ENCODE peak calls at places on chromosomes 13 and 19, in four cellular contexts. One of them, this sample, is unnamed. For H3K27me3, the result is how much of the 10 kb centered on the place peaks cover.

GRCh38 chr13:93227280-93227905 is 786 bp downstream of the GPC6 start:
- DNase-seq in ascending aorta: no peak
- DNase-seq in breast epithelium: no peak
- DNase-seq in heart left ventricle: peak
- DNase-seq in this sample: no peak

GRCh38 chr13:20825476-20825875 is 51.7 kb upstream of the EEF1AKMT1 start:
- DNase-seq in ascending aorta: no peak
- DNase-seq in breast epithelium: no peak
- DNase-seq in heart left ventricle: no peak
- DNase-seq in this sample: no peak

GRCh38 chr13:78398743-78399410 is 204.5 kb downstream of the POU4F1 start:
- DNase-seq in ascending aorta: no peak
- DNase-seq in breast epithelium: no peak
- DNase-seq in heart left ventricle: no peak
- DNase-seq in this sample: no peak

GRCh38 chr19:37977992-37978391 is 71.0 kb downstream of the SIPA1L3 start:
- DNase-seq in ascending aorta: no peak
- DNase-seq in breast epithelium: peak
- DNase-seq in heart left ventricle: no peak
- DNase-seq in this sample: no peak

GRCh38 chr13:113040597-113041292 is 64.8 kb upstream of the F7 start:
- DNase-seq in ascending aorta: no peak
- DNase-seq in breast epithelium: no peak
- DNase-seq in heart left ventricle: no peak
- DNase-seq in this sample: no peak

GRCh38 chr19:56813531-56813930 is 27.0 kb downstream of the PEG3 start:
- DNase-seq in ascending aorta: no peak
- DNase-seq in breast epithelium: no peak
- DNase-seq in heart left ventricle: no peak
- DNase-seq in this sample: no peak

GRCh38 chr13:113845723-113846638 is 17.9 kb downstream of the GAS6 start:
- DNase-seq in ascending aorta: no peak
- DNase-seq in breast epithelium: no peak
- DNase-seq in heart left ventricle: no peak
- DNase-seq in this sample: no peak

GRCh38 chr13:91078093-91078679 is 269.3 kb upstream of the MIR17HG start:
- DNase-seq in ascending aorta: no peak
- DNase-seq in breast epithelium: no peak
- DNase-seq in heart left ventricle: no peak
- DNase-seq in this sample: no peak

GRCh38 chr13:38664920-38665319 is 22.0 kb upstream of the FREM2 start:
- DNase-seq in ascending aorta: no peak
- DNase-seq in breast epithelium: no peak
- DNase-seq in heart left ventricle: no peak
- DNase-seq in this sample: no peak

GRCh38 chr13:97380696-97381095 is 53.3 kb upstream of the RAP2A start:
- DNase-seq in ascending aorta: no peak
- DNase-seq in breast epithelium: no peak
- DNase-seq in heart left ventricle: no peak
- DNase-seq in this sample: no peak

GRCh38 chr19:22523940-22524339 is 101.8 kb upstream of the ZNF98 start:
- DNase-seq in ascending aorta: no peak
- DNase-seq in breast epithelium: no peak
- DNase-seq in heart left ventricle: no peak
- DNase-seq in this sample: no peak

GRCh38 chr19:10379880-10380310 is 477 bp downstream of the TYK2 start:
- DNase-seq in ascending aorta: no peak
- DNase-seq in breast epithelium: no peak
- DNase-seq in heart left ventricle: no peak
- DNase-seq in this sample: no peak

GRCh38 chr19:11247391-11247790 is 8.0 kb downstream of the ANGPTL8 start:
- DNase-seq in ascending aorta: no peak
- DNase-seq in breast epithelium: no peak
- DNase-seq in heart left ventricle: peak
- DNase-seq in this sample: no peak

GRCh38 chr13:92657565-92657964 is 569.0 kb upstream of the GPC6 start:
- DNase-seq in ascending aorta: no peak
- DNase-seq in breast epithelium: no peak
- DNase-seq in heart left ventricle: no peak
- DNase-seq in this sample: no peak

GRCh38 chr13:22061371-22061805 is 390.5 kb downstream of the FGF9 start:
- DNase-seq in ascending aorta: no peak
- DNase-seq in breast epithelium: no peak
- DNase-seq in heart left ventricle: no peak
- DNase-seq in this sample: no peak

GRCh38 chr13:46170687-46171086 is 11.3 kb downstream of the LCP1 start:
- DNase-seq in ascending aorta: no peak
- DNase-seq in breast epithelium: no peak
- DNase-seq in heart left ventricle: no peak
- DNase-seq in this sample: no peak

GRCh38 chr19:32642771-32643170 is 32.2 kb downstream of the ANKRD27 start:
- DNase-seq in ascending aorta: no peak
- DNase-seq in breast epithelium: no peak
- DNase-seq in heart left ventricle: no peak
- DNase-seq in this sample: no peak

GRCh38 chr19:38985262-38985661 is 9.7 kb upstream of the FBXO17 start:
- DNase-seq in ascending aorta: no peak
- DNase-seq in breast epithelium: no peak
- DNase-seq in heart left ventricle: no peak
- DNase-seq in this sample: no peak

GRCh38 chr19:12778020-12778904 is 2.9 kb upstream of the HOOK2 start:
- DNase-seq in ascending aorta: no peak
- DNase-seq in breast epithelium: peak
- DNase-seq in heart left ventricle: peak
- DNase-seq in this sample: no peak

GRCh38 chr13:99647593-99647980 is 146.3 kb downstream of the TM9SF2 start:
- DNase-seq in ascending aorta: no peak
- DNase-seq in breast epithelium: no peak
- DNase-seq in heart left ventricle: no peak
- DNase-seq in this sample: no peak

DNA sequence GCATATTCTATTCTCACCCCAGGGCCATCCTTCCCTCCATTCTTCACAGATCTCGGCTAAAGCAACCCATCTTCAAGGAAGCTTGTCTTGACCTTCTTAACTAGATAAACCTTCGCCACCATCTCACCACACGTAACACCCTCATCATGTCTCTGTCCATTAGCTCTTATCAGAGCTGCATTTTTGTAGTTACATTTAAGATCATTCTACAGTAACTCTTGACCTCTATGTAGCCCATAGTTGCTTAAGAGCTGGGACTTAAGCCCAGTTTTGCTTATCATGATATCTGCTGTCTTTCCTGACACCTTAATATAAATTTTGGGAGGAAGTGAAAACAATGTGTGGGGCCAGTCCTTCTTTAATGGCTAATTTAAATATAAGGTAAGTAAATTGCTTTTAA is 345.1 kb downstream of the MTUS2 start:
- DNase-seq in ascending aorta: no peak
- DNase-seq in breast epithelium: no peak
- DNase-seq in heart left ventricle: no peak
- DNase-seq in this sample: no peak
- TF ChIP-seq CTCF in ascending aorta: no peak
- TF ChIP-seq CTCF in breast epithelium: no peak
- TF ChIP-seq CTCF in heart left ventricle: no peak
- TF ChIP-seq CTCF in this sample: no peak

DNA sequence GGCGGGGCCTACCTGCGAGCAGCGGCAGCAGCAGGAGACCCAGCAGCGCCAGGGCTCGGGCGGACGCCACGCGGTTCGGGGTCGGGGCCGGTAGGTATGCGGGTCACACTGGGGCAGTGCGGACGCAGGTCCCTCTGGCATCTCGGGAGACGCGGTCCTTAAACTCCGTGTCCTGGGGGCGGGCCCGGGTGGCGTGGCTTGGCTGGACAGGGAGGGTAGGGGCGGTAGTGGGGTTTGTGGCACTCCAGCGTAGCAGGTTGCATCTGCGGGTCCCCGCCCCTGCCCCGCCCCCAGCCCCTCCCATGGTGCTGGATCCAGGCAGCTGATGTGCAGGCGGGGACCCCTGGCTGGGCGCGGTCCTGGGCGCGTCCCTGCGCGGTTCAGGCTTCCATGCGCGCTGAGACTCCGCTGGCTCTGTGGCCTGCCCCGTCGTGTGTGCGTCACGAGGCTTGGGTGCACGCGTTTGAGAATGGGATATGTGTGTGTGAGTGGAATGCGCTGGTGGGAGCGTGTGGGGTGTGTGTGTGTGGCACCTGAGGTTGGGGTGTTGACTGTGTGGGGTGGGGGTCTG is 96.1 kb downstream of the WTIP start:
- DNase-seq in ascending aorta: no peak
- DNase-seq in breast epithelium: no peak
- DNase-seq in heart left ventricle: no peak
- DNase-seq in this sample: no peak
- H3K4me3 ChIP-seq in ascending aorta: no peak
- H3K4me3 ChIP-seq in breast epithelium: no peak
- H3K4me3 ChIP-seq in heart left ventricle: no peak
- H3K4me3 ChIP-seq in this sample: no peak

GRCh38 chr19:17795495-17795856 is 538 bp downstream of the B3GNT3 start:
- DNase-seq in ascending aorta: no peak
- DNase-seq in breast epithelium: no peak
- DNase-seq in heart left ventricle: no peak
- DNase-seq in this sample: no peak

GRCh38 chr19:17796838-17797168 is 1.9 kb downstream of the B3GNT3 start:
- DNase-seq in ascending aorta: no peak
- DNase-seq in breast epithelium: no peak
- DNase-seq in heart left ventricle: no peak
- DNase-seq in this sample: no peak

GRCh38 chr19:17796013-17796837 is 1.3 kb downstream of the B3GNT3 start:
- DNase-seq in ascending aorta: no peak
- DNase-seq in breast epithelium: no peak
- DNase-seq in heart left ventricle: no peak
- DNase-seq in this sample: no peak

GRCh38 chr19:17794731-17795494 is at the start of gene B3GNT3:
- DNase-seq in ascending aorta: no peak
- DNase-seq in breast epithelium: peak
- DNase-seq in heart left ventricle: no peak
- DNase-seq in this sample: no peak

GRCh38 chr19:17794412-17794730 is 567 bp upstream of the B3GNT3 start:
- DNase-seq in ascending aorta: no peak
- DNase-seq in breast epithelium: no peak
- DNase-seq in heart left ventricle: no peak
- DNase-seq in this sample: no peak
- H3K27me3 ChIP-seq in ascending aorta: under half
- H3K27me3 ChIP-seq in breast epithelium: under half
- H3K27me3 ChIP-seq in heart left ventricle: half or more
- H3K27me3 ChIP-seq in this sample: under half

GRCh38 chr19:2270157-2270571 is 11.8 kb downstream of the PEAK3 start:
- DNase-seq in ascending aorta: no peak
- DNase-seq in breast epithelium: no peak
- DNase-seq in heart left ventricle: no peak
- DNase-seq in this sample: no peak

GRCh38 chr19:2268861-2269243 is 12.6 kb upstream of the JSRP1 start:
- DNase-seq in ascending aorta: no peak
- DNase-seq in breast epithelium: no peak
- DNase-seq in heart left ventricle: no peak
- DNase-seq in this sample: no peak

GRCh38 chr19:2269244-2270156 is 12.5 kb downstream of the PEAK3 start:
- DNase-seq in ascending aorta: peak
- DNase-seq in breast epithelium: peak
- DNase-seq in heart left ventricle: peak
- DNase-seq in this sample: peak

GRCh38 chr19:2268480-2268830 is 12.2 kb upstream of the JSRP1 start:
- DNase-seq in ascending aorta: no peak
- DNase-seq in breast epithelium: no peak
- DNase-seq in heart left ventricle: no peak
- DNase-seq in this sample: no peak

DNA sequence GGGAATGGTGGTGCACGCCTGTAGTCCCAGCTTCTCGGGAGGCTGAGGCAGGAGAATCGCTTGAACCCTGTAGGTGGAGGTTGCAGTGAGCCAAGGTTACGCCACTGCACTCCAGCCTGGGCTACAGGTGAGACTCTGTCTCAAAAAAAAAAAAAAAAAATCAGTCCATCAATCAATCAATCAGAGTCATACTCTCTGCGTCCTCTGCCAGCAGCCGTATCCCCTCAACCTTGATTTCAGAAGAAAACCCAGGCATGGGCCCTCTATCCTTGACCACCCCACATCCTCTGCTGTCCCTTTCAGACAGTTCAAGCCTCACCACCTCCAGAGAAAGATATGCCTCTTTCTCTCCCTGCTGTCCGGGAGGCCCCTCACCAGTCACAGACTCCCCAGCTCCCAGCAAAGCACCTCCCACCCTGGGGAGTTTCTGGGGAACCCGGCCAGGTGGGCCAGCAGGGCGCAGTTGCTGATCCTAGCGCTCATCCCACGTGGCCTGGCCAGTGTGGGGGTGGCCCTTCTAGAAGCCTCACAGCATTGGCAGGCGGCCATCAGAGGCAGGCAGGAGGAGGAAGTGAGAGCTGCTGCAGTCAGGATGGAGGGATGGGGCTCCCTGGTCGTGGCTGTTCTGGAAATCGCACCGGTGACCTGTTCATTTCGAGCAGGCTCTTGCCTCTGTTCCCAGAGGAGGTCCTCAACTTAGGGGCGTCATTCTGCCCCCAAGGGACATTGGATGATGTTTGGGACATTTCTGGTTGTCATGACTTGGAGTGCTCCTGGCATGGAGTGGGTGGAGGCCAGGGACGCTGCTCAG is 10.2 kb upstream of the JSRP1 start:
- DNase-seq in ascending aorta: peak
- DNase-seq in breast epithelium: peak
- DNase-seq in heart left ventricle: peak
- DNase-seq in this sample: no peak
- TF ChIP-seq CTCF in ascending aorta: no peak
- TF ChIP-seq CTCF in breast epithelium: no peak
- TF ChIP-seq CTCF in heart left ventricle: no peak
- TF ChIP-seq CTCF in this sample: no peak

GRCh38 chr13:98643479-98643878 is 66.6 kb upstream of the STK24 start:
- DNase-seq in ascending aorta: no peak
- DNase-seq in breast epithelium: no peak
- DNase-seq in heart left ventricle: no peak
- DNase-seq in this sample: no peak
- H3K4me3 ChIP-seq in ascending aorta: no peak
- H3K4me3 ChIP-seq in breast epithelium: no peak
- H3K4me3 ChIP-seq in heart left ventricle: no peak
- H3K4me3 ChIP-seq in this sample: no peak

GRCh38 chr19:6292006-6292405 is 12.2 kb upstream of the MLLT1 start:
- DNase-seq in ascending aorta: no peak
- DNase-seq in breast epithelium: no peak
- DNase-seq in heart left ventricle: no peak
- DNase-seq in this sample: no peak
- H3K27me3 ChIP-seq in ascending aorta: under half
- H3K27me3 ChIP-seq in breast epithelium: under half
- H3K27me3 ChIP-seq in heart left ventricle: under half
- H3K27me3 ChIP-seq in this sample: under half

GRCh38 chr19:5338661-5339469 is 1.7 kb downstream of the PTPRS start:
- DNase-seq in ascending aorta: no peak
- DNase-seq in breast epithelium: no peak
- DNase-seq in heart left ventricle: no peak
- DNase-seq in this sample: no peak

GRCh38 chr19:5339470-5339949 is 1.1 kb downstream of the PTPRS start:
- DNase-seq in ascending aorta: no peak
- DNase-seq in breast epithelium: no peak
- DNase-seq in heart left ventricle: no peak
- DNase-seq in this sample: no peak

GRCh38 chr19:5340637-5341447 is at the start of gene PTPRS:
- DNase-seq in ascending aorta: no peak
- DNase-seq in breast epithelium: peak
- DNase-seq in heart left ventricle: peak
- DNase-seq in this sample: no peak

GRCh38 chr19:5341448-5341820 is 822 bp upstream of the PTPRS start:
- DNase-seq in ascending aorta: no peak
- DNase-seq in breast epithelium: no peak
- DNase-seq in heart left ventricle: no peak
- DNase-seq in this sample: no peak

GRCh38 chr19:5339950-5340636 is 519 bp downstream of the PTPRS start:
- DNase-seq in ascending aorta: no peak
- DNase-seq in breast epithelium: no peak
- DNase-seq in heart left ventricle: no peak
- DNase-seq in this sample: no peak
- TF ChIP-seq CTCF in ascending aorta: no peak
- TF ChIP-seq CTCF in breast epithelium: no peak
- TF ChIP-seq CTCF in heart left ventricle: no peak
- TF ChIP-seq CTCF in this sample: no peak